ENCODE peak calls at places on chromosomes 12 and 14, in six cellular contexts. S, E, X, L, P and Z are unnamed samples.

GRCh38 chr12:129870796-129871195 is 33.0 kb downstream of the TMEM132D start:
- DNase-seq in L (no peak), P (no peak), S (no peak), X (no peak), E (no peak), Z (no peak)

GRCh38 chr12:67355428-67356385 is 86.5 kb downstream of the CAND1 start:
- DNase-seq in S (no peak), E (peak), L (no peak), X (no peak), P (peak), Z (no peak)

GRCh38 chr14:41825622-41826021 is 218.9 kb downstream of the LRFN5 start:
- DNase-seq in E (no peak), S (no peak), P (no peak), L (no peak), X (no peak), Z (no peak)

GRCh38 chr12:103504606-103505005 is 8.8 kb upstream of the C12orf42 start:
- DNase-seq in S (no peak), P (no peak), E (no peak), L (no peak), X (no peak), Z (no peak)

GRCh38 chr12:71655495-71655894 is 8.2 kb downstream of the ZFC3H1 start:
- DNase-seq in X (no peak), P (no peak), L (no peak), E (no peak), S (no peak), Z (no peak)

GRCh38 chr12:101696477-101697196 is 803 bp upstream of the CHPT1 start:
- DNase-seq in L (no peak), P (no peak), S (no peak), X (peak), E (no peak), Z (no peak)

GRCh38 chr14:61749264-61749663 is 13.0 kb upstream of the SNAPC1 start:
- DNase-seq in L (no peak), E (no peak), P (no peak), X (no peak), S (no peak), Z (no peak)

GRCh38 chr14:21704340-21704737 is 30.7 kb upstream of the OR4E1 start:
- DNase-seq in P (no peak), X (no peak), L (no peak), S (no peak), E (no peak), Z (no peak)

GRCh38 chr14:32724864-32725550 is 213.7 kb upstream of the NPAS3 start:
- DNase-seq in X (no peak), P (no peak), L (no peak), E (no peak), S (peak), Z (no peak)